ENCODE peak calls at places on chromosomes 11 and 22, in nine cellular contexts. S, G, P, D, A, C, R, I and E are unnamed samples.

GRCh38 chr11:77095551-77096490 is 6.8 kb upstream of the OMP start:
- DNase-seq in S (no peak), G (no peak), P (no peak), D (no peak), A (no peak), C (no peak), R (no peak), I (no peak), E (no peak)

GRCh38 chr11:64096835-64097234 is 61.1 kb downstream of the FLRT1 start:
- DNase-seq in S (no peak), G (no peak), P (no peak), D (no peak), A (no peak), C (no peak), R (peak; percentile 45), I (no peak), E (no peak)

GRCh38 chr22:35705141-35705540 is 12.5 kb upstream of the APOL5 start:
- DNase-seq in S (no peak), G (peak; percentile 89), P (no peak), D (no peak), A (no peak), C (peak; percentile 88), R (no peak), I (no peak), E (no peak)

GRCh38 chr11:62665630-62666258 is 632 bp downstream of the CSKMT start:
- DNase-seq in S (peak; percentile 38), G (peak; percentile 80), P (no peak), D (peak; percentile 65), A (peak; percentile 60), C (peak; percentile 59), R (no peak), I (peak; percentile 43), E (peak; percentile 37)

GRCh38 chr11:58788355-58789023 is 56.0 kb downstream of the GLYATL2 start:
- DNase-seq in S (no peak), G (peak; percentile 78), P (peak; percentile 23), D (peak; percentile 52), A (peak; percentile 31), C (peak; percentile 77), R (peak; percentile 60), I (no peak), E (peak; percentile 29)

GRCh38 chr11:124769804-124770774 is 8.0 kb upstream of the ESAM start:
- DNase-seq in S (no peak), G (peak; percentile 68), P (no peak), D (no peak), A (no peak), C (peak; percentile 61), R (no peak), I (no peak), E (no peak)

GRCh38 chr11:46264976-46265375 is 12.5 kb upstream of the CREB3L1 start:
- DNase-seq in S (no peak), G (no peak), P (no peak), D (no peak), A (no peak), C (no peak), R (no peak), I (no peak), E (no peak)

GRCh38 chr11:86499723-86500129 is 125.0 kb downstream of the CCDC81 start:
- DNase-seq in S (no peak), G (no peak), P (no peak), D (no peak), A (no peak), C (no peak), R (no peak), I (no peak), E (no peak)

GRCh38 chr11:72627594-72628281 is 46.5 kb downstream of the PDE2A start:
- DNase-seq in S (no peak), G (no peak), P (no peak), D (no peak), A (no peak), C (no peak), R (no peak), I (no peak), E (no peak)

GRCh38 chr11:70328556-70328955 is 58.1 kb downstream of the PPFIA1 start:
- DNase-seq in S (no peak), G (no peak), P (no peak), D (no peak), A (no peak), C (no peak), R (no peak), I (no peak), E (no peak)